ENCODE peak calls at places on chromosome 7, in four cellular contexts. One of them, this sample, is unnamed.
A peak's percentile ranks its signal among the peaks of the same experiment; 100 is the strongest.

GRCh38 chr7:82699773-82700186 is 256.2 kb upstream of the CACNA2D1 start:
- DNase-seq in K562: no peak
- DNase-seq in GM12878: no peak
- DNase-seq in HepG2: no peak
- DNase-seq in this sample: no peak

GRCh38 chr7:39525926-39526325 is 40.3 kb upstream of the YAE1 start:
- DNase-seq in K562: no peak
- DNase-seq in GM12878: no peak
- DNase-seq in HepG2: no peak
- DNase-seq in this sample: no peak

GRCh38 chr7:75642810-75643486 is 95.8 kb downstream of the HIP1 start:
- DNase-seq in K562: peak; percentile 83
- DNase-seq in GM12878: peak; percentile 39
- DNase-seq in HepG2: peak; percentile 46
- DNase-seq in this sample: peak; percentile 70

GRCh38 chr7:101631224-101631714 is 2.2 kb upstream of the MYL10 start:
- DNase-seq in K562: no peak
- DNase-seq in GM12878: no peak
- DNase-seq in HepG2: no peak
- DNase-seq in this sample: peak; percentile 35

GRCh38 chr7:41107330-41107937 is 595.5 kb downstream of the INHBA start:
- DNase-seq in K562: no peak
- DNase-seq in GM12878: no peak
- DNase-seq in HepG2: peak; percentile 24
- DNase-seq in this sample: no peak

GRCh38 chr7:48046458-48046857 is 11.1 kb downstream of the C7orf57 start:
- DNase-seq in K562: no peak
- DNase-seq in GM12878: no peak
- DNase-seq in HepG2: no peak
- DNase-seq in this sample: no peak

GRCh38 chr7:92722541-92722940 is 113.8 kb downstream of the CDK6 start:
- DNase-seq in K562: no peak
- DNase-seq in GM12878: no peak
- DNase-seq in HepG2: no peak
- DNase-seq in this sample: no peak

GRCh38 chr7:51190950-51191349 is 125.7 kb downstream of the COBL start:
- DNase-seq in K562: no peak
- DNase-seq in GM12878: no peak
- DNase-seq in HepG2: no peak
- DNase-seq in this sample: no peak

GRCh38 chr7:88396948-88397322 is 90.2 kb upstream of the STEAP4 start:
- DNase-seq in K562: no peak
- DNase-seq in GM12878: no peak
- DNase-seq in HepG2: no peak
- DNase-seq in this sample: no peak

GRCh38 chr7:133509822-133510221 is 256.9 kb downstream of the EXOC4 start:
- DNase-seq in K562: no peak
- DNase-seq in GM12878: no peak
- DNase-seq in HepG2: no peak
- DNase-seq in this sample: no peak

GRCh38 chr7:130084037-130084875 is 13.9 kb downstream of the KLHDC10 start:
- DNase-seq in K562: peak; percentile 44
- DNase-seq in GM12878: no peak
- DNase-seq in HepG2: peak; percentile 14
- DNase-seq in this sample: no peak

GRCh38 chr7:136064627-136065237 is 87.6 kb upstream of the MTPN start:
- DNase-seq in K562: no peak
- DNase-seq in GM12878: no peak
- DNase-seq in HepG2: no peak
- DNase-seq in this sample: no peak

GRCh38 chr7:30968747-30969603 is 5.2 kb downstream of the GHRHR start:
- DNase-seq in K562: no peak
- DNase-seq in GM12878: no peak
- DNase-seq in HepG2: no peak
- DNase-seq in this sample: peak; percentile 8

GRCh38 chr7:5532520-5533335 is 109.1 kb upstream of the TNRC18 start:
- DNase-seq in K562: peak; percentile 86
- DNase-seq in GM12878: peak; percentile 82
- DNase-seq in HepG2: peak; percentile 66
- DNase-seq in this sample: peak; percentile 27

GRCh38 chr7:37344886-37345579 is 103.6 kb downstream of the ELMO1 start:
- DNase-seq in K562: no peak
- DNase-seq in GM12878: peak; percentile 48
- DNase-seq in HepG2: no peak
- DNase-seq in this sample: peak; percentile 39

GRCh38 chr7:124718032-124718766 is 47.4 kb downstream of the GPR37 start:
- DNase-seq in K562: no peak
- DNase-seq in GM12878: no peak
- DNase-seq in HepG2: peak; percentile 35
- DNase-seq in this sample: no peak

GRCh38 chr7:71752171-71752935 is 620.4 kb downstream of the GALNT17 start:
- DNase-seq in K562: peak; percentile 70
- DNase-seq in GM12878: no peak
- DNase-seq in HepG2: peak; percentile 4
- DNase-seq in this sample: peak; percentile 89

GRCh38 chr7:40499718-40500117 is 364.9 kb downstream of the SUGCT start:
- DNase-seq in K562: no peak
- DNase-seq in GM12878: no peak
- DNase-seq in HepG2: no peak
- DNase-seq in this sample: no peak

GRCh38 chr7:157270060-157270444 is 66.8 kb upstream of the DNAJB6 start:
- DNase-seq in K562: no peak
- DNase-seq in GM12878: no peak
- DNase-seq in HepG2: no peak
- DNase-seq in this sample: no peak

GRCh38 chr7:104156842-104157277 is 51.0 kb downstream of the ORC5 start:
- DNase-seq in K562: peak; percentile 58
- DNase-seq in GM12878: no peak
- DNase-seq in HepG2: peak; percentile 45
- DNase-seq in this sample: peak; percentile 24
- TF ChIP-seq SMC3 in K562: peak; percentile 76
- TF ChIP-seq SMC3 in GM12878: peak; percentile 46
- TF ChIP-seq SMC3 in HepG2: peak; percentile 71
- TF ChIP-seq SMC3 in this sample: peak; percentile 84

GRCh38 chr7:107900496-107900895 is 9.5 kb downstream of the DLD start:
- DNase-seq in K562: no peak
- DNase-seq in GM12878: no peak
- DNase-seq in HepG2: no peak
- DNase-seq in this sample: no peak

GRCh38 chr7:107907790-107908189 is 16.8 kb downstream of the DLD start:
- DNase-seq in K562: no peak
- DNase-seq in GM12878: no peak
- DNase-seq in HepG2: no peak
- DNase-seq in this sample: no peak

GRCh38 chr7:107898997-107899594 is 8.1 kb downstream of the DLD start:
- DNase-seq in K562: no peak
- DNase-seq in GM12878: no peak
- DNase-seq in HepG2: no peak
- DNase-seq in this sample: no peak

DNA sequence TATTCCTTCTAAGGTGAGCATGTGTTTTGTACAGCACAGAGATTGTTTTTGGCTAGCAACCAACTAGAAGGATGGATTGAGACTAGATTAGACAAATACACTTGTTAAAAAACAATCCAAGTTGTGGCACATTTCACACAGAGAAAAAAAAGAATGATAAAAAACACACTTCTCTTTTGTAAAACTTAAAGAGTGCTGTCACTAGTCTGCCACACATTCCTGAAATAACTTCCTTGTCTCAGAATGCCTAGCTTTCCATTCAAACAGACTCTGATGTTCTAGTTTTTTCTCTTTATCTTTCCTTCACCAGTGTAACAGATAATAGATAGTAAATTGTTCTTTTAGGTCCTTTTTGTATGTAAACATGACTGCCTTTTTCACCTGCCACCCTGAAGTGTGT is 11.4 kb downstream of the DLD start:
- DNase-seq in K562: no peak
- DNase-seq in GM12878: no peak
- DNase-seq in HepG2: no peak
- DNase-seq in this sample: no peak
- H3K79me2 ChIP-seq in K562: peaks cover 51% of the 10 kb centered on the region
- H3K79me2 ChIP-seq in GM12878: peaks cover 27% of the 10 kb centered on the region
- H3K79me2 ChIP-seq in HepG2: peaks cover 27% of the 10 kb centered on the region
- H3K79me2 ChIP-seq in this sample: peaks cover 77% of the 10 kb centered on the region

GRCh38 chr7:25672476-25672875 is 444.2 kb upstream of the NPVF start:
- DNase-seq in K562: no peak
- DNase-seq in GM12878: no peak
- DNase-seq in HepG2: no peak
- DNase-seq in this sample: no peak

GRCh38 chr7:25677595-25677994 is 449.3 kb upstream of the NPVF start:
- DNase-seq in K562: no peak
- DNase-seq in GM12878: no peak
- DNase-seq in HepG2: no peak
- DNase-seq in this sample: no peak

GRCh38 chr7:25680636-25681035 is 452.4 kb upstream of the NPVF start:
- DNase-seq in K562: no peak
- DNase-seq in GM12878: no peak
- DNase-seq in HepG2: no peak
- DNase-seq in this sample: no peak

GRCh38 chr7:25675789-25676474 is 447.6 kb upstream of the NPVF start:
- DNase-seq in K562: no peak
- DNase-seq in GM12878: no peak
- DNase-seq in HepG2: no peak
- DNase-seq in this sample: no peak

GRCh38 chr7:25678215-25678614 is 449.9 kb upstream of the NPVF start:
- DNase-seq in K562: no peak
- DNase-seq in GM12878: no peak
- DNase-seq in HepG2: no peak
- DNase-seq in this sample: no peak
- TF ChIP-seq SMC3 in K562: no peak
- TF ChIP-seq SMC3 in GM12878: no peak
- TF ChIP-seq SMC3 in HepG2: no peak
- TF ChIP-seq SMC3 in this sample: no peak

DNA sequence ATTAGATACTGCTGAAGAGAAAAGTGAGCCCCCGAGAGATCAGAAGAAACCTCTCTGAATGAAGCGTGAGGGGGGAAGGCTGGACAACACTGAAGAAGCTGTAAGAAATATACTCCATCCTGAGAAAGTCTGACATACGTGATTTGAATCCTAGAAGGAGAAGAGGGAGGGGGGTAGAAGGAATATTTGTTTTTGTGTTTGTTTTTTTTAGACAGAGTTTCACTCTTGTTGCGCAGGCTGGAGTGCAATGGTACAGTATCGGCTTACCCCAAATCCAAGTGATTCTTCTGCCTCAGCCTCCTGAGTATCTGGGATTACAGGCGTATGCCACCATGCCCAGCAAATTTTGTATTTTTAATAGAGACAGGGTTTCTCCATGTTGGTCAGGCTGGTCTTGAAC is 52.6 kb downstream of the GALNT11 start:
- DNase-seq in K562: no peak
- DNase-seq in GM12878: no peak
- DNase-seq in HepG2: no peak
- DNase-seq in this sample: no peak
- H3K79me2 ChIP-seq in K562: peaks cover 4% of the 10 kb centered on the region
- H3K79me2 ChIP-seq in GM12878: no peaks in the 10 kb centered on the region
- H3K79me2 ChIP-seq in HepG2: no peaks in the 10 kb centered on the region
- H3K79me2 ChIP-seq in this sample: no peaks in the 10 kb centered on the region

DNA sequence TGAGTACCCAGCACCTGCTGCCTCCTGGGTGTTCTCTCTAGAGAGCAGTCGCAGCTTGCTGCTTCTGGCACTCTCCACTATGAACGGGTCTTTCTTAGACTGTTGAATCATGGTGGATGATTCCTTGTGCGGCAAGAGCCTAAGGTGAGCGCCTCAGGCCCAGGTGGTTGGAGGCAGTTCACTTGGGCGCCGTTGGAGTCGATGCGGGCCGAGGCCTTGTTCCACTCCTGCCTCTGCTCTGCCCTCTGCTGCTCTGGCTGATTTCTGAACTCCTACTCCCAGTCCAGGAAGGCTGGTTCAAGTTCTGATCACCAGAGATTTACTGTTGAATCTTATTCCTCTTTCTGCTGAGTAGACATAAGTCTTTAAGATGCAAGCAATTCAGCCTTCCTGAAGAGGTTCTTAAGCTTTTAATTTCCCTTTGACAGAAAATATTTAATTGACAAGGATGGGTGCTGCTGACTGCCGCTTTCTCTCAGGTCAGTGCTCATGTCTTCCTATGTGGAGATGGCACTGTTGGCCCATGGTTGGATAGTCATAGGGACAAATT is 10.4 kb downstream of the YKT6 start:
- DNase-seq in K562: no peak
- DNase-seq in GM12878: no peak
- DNase-seq in HepG2: no peak
- DNase-seq in this sample: no peak
- TF ChIP-seq SMC3 in K562: no peak
- TF ChIP-seq SMC3 in GM12878: no peak
- TF ChIP-seq SMC3 in HepG2: no peak
- TF ChIP-seq SMC3 in this sample: no peak

DNA sequence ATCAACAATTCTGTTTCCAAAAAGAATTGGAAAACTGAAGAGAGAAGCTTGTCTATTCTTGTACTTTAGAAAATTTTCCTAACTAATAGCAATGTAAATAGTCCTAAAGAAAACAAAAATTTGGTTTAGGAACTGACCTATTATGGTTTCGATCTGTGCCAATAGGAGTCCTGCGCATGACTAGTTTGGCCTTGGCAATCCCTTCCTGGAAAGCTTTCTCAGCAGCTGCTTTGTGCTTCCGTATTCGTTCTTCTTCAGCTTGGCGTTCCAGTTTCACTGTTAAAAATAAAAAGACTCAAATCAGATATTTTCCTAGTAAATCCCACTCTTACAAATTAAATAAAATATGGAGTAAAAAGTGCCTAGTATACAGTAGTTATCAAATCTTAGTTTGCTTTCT is 36.6 kb downstream of the FZD9 start:
- DNase-seq in K562: no peak
- DNase-seq in GM12878: no peak
- DNase-seq in HepG2: no peak
- DNase-seq in this sample: no peak
- H3K79me2 ChIP-seq in K562: peaks cover 28% of the 10 kb centered on the region
- H3K79me2 ChIP-seq in GM12878: peaks cover 13% of the 10 kb centered on the region
- H3K79me2 ChIP-seq in HepG2: peaks cover 4% of the 10 kb centered on the region
- H3K79me2 ChIP-seq in this sample: peaks cover 81% of the 10 kb centered on the region

GRCh38 chr7:19016140-19016539 is 101.3 kb downstream of the TWIST1 start:
- DNase-seq in K562: no peak
- DNase-seq in GM12878: no peak
- DNase-seq in HepG2: no peak
- DNase-seq in this sample: no peak
- TF ChIP-seq SMC3 in K562: no peak
- TF ChIP-seq SMC3 in GM12878: no peak
- TF ChIP-seq SMC3 in HepG2: no peak
- TF ChIP-seq SMC3 in this sample: no peak

DNA sequence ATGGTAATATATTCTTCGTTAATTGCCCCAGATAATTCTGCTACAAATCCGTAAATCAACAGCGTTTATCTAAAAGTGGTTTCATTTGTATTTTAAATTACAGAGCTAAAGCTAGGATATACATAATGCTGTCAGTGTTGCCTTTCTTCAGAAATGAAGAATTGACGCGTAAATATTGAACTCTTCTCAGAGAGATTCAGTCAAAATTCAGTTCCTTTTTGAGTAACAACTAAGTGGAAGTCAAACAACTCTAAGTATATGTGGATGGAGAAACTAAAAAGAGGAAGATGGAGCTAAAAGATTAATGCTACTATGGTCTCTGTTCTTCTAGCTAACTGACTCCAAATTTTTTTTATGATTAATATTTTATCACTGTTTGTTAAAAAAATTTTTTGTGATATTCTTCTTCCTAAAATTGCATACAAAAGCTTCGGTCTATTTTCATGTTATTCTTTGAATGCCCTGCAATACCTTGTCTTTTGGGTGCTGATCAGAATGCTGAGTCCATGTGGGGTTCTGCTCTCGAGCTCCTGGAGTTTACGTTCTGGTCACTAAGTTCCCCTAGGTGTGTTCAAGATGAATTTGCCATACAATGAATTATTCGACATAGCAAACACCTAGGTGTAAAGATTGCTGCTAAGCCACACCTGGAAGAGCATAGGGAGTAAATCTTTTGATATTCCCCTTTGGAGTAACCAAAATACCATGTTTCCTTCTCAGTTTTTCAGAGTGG is 20.7 kb downstream of the MDFIC start:
- DNase-seq in K562: no peak
- DNase-seq in GM12878: no peak
- DNase-seq in HepG2: no peak
- DNase-seq in this sample: no peak
- H3K79me2 ChIP-seq in K562: no peaks in the 10 kb centered on the region
- H3K79me2 ChIP-seq in GM12878: peaks cover 65% of the 10 kb centered on the region
- H3K79me2 ChIP-seq in HepG2: no peaks in the 10 kb centered on the region
- H3K79me2 ChIP-seq in this sample: no peaks in the 10 kb centered on the region

This sample was measured in SK-N-SH.